ENCODE peak calls at places on chromosomes 16 and 17, in six cellular contexts. Q is keratinocyte; W is GM10248; O is gastrocnemius medialis; H is activated CD4-positive, alpha-beta T cell treated with anti-CD3 and anti-CD28 coated beads for 36 hours; V is mammary epithelial cell. S is an unnamed sample.

GRCh38 chr16:12420661-12421209 is 383.0 kb downstream of the CPPED1 start:
- DNase-seq in Q (peak), W (no peak), O (no peak), H (no peak), V (peak), S (no peak)

GRCh38 chr17:75927286-75927922 is 13.4 kb downstream of the FBF1 start:
- DNase-seq in Q (no peak), W (peak), O (no peak), H (peak), V (peak), S (peak)

GRCh38 chr16:68760671-68761275 is 23.7 kb downstream of the CDH1 start:
- DNase-seq in Q (peak), W (peak), O (no peak), H (peak), V (peak), S (no peak)

GRCh38 chr17:73657473-73658116 is 13.3 kb upstream of the SDK2 start:
- DNase-seq in Q (no peak), W (no peak), O (no peak), H (peak), V (peak), S (no peak)

GRCh38 chr17:82126479-82127314 is 28.7 kb upstream of the FASN start:
- DNase-seq in Q (no peak), W (no peak), O (no peak), H (peak), V (no peak), S (no peak)

GRCh38 chr17:58710948-58711552 is 18.6 kb downstream of the RAD51C start:
- DNase-seq in Q (no peak), W (no peak), O (no peak), H (peak), V (peak), S (no peak)

GRCh38 chr17:4318186-4318585 is 48.3 kb downstream of the UBE2G1 start:
- DNase-seq in Q (no peak), W (no peak), O (no peak), H (no peak), V (peak), S (no peak)

GRCh38 chr17:77936881-77937280 is 21.6 kb upstream of the TNRC6C start:
- DNase-seq in Q (no peak), W (no peak), O (no peak), H (no peak), V (no peak), S (no peak)

GRCh38 chr17:79866791-79867190 is 27.6 kb upstream of the CBX4 start:
- DNase-seq in Q (no peak), W (no peak), O (no peak), H (no peak), V (no peak), S (no peak)

GRCh38 chr16:61050547-61050946 is 985.7 kb downstream of the CDH8 start:
- DNase-seq in Q (no peak), W (no peak), O (no peak), H (no peak), V (no peak), S (no peak)

GRCh38 chr16:50296807-50297206 is 30.5 kb downstream of the ADCY7 start:
- DNase-seq in Q (no peak), W (no peak), O (no peak), H (no peak), V (no peak), S (no peak)

GRCh38 chr17:79974786-79975497 is 60.7 kb downstream of the TBC1D16 start:
- DNase-seq in Q (no peak), W (no peak), O (no peak), H (peak), V (no peak), S (no peak)

GRCh38 chr17:76497979-76498885 is 3.0 kb downstream of the RHBDF2 start:
- DNase-seq in Q (peak), W (no peak), O (peak), H (no peak), V (peak), S (no peak)

GRCh38 chr16:4461250-4462085 is 13.0 kb downstream of the NMRAL1 start:
- DNase-seq in Q (no peak), W (no peak), O (no peak), H (peak), V (no peak), S (no peak)

GRCh38 chr16:54931041-54931756 is 534 bp downstream of the IRX5 start:
- DNase-seq in Q (no peak), W (no peak), O (no peak), H (peak), V (peak), S (peak)

GRCh38 chr17:64278614-64279013 is 15.6 kb upstream of the TEX2 start:
- DNase-seq in Q (no peak), W (no peak), O (no peak), H (peak), V (peak), S (no peak)

GRCh38 chr17:30376621-30377452 is 1.9 kb upstream of the CPD start:
- DNase-seq in Q (no peak), W (peak), O (no peak), H (peak), V (no peak), S (no peak)

GRCh38 chr17:82238562-82239201 is 9.8 kb downstream of the SLC16A3 start:
- DNase-seq in Q (peak), W (peak), O (no peak), H (peak), V (peak), S (no peak)

GRCh38 chr17:10614536-10615155 is 42.5 kb downstream of the MYH3 start:
- DNase-seq in Q (no peak), W (peak), O (no peak), H (peak), V (peak), S (no peak)

GRCh38 chr17:59311051-59311468 is 20.4 kb upstream of the YPEL2 start:
- DNase-seq in Q (no peak), W (peak), O (no peak), H (peak), V (peak), S (no peak)

GRCh38 chr16:11310997-11311561 is 29.9 kb upstream of the PRM1 start:
- DNase-seq in Q (no peak), W (peak), O (no peak), H (peak), V (no peak), S (no peak)

S was measured in GM12892.